ENCODE peak calls at places on chromosomes 5 and 9, in eight cellular contexts. D is HL-60, S is fibroblast of the aortic adventitia, M is fibroblast of mammary gland, R is uterus, I is PC-3, W is glutamatergic neuron, U is GM13977. T is an unnamed sample.

GRCh38 chr5:7869474-7870136 is 657 bp downstream of the MTRR start:
- DNase-seq in S (no peak), R (no peak), M (no peak), U (peak), I (peak), D (no peak), W (no peak), T (peak)

GRCh38 chr9:102483666-102484065 is 511.5 kb upstream of the CYLC2 start:
- DNase-seq in I (no peak), W (no peak), U (no peak), S (no peak), R (no peak), M (no peak), D (no peak), T (no peak)

GRCh38 chr5:131649160-131649559 is 14.1 kb upstream of the RAPGEF6 start:
- DNase-seq in U (no peak), R (no peak), S (no peak), W (no peak), M (peak), I (peak), D (no peak), T (no peak)

GRCh38 chr5:72040513-72040912 is 66.8 kb upstream of the MAP1B start:
- DNase-seq in R (no peak), I (no peak), W (no peak), D (no peak), S (no peak), U (no peak), M (no peak), T (no peak)

GRCh38 chr9:108759835-108760234 is 96.0 kb downstream of the ACTL7B start:
- DNase-seq in I (no peak), W (no peak), U (no peak), M (no peak), D (no peak), S (no peak), R (no peak), T (no peak)

GRCh38 chr5:61394793-61395192 is 62.7 kb downstream of the ZSWIM6 start:
- DNase-seq in M (peak), R (no peak), W (no peak), U (no peak), D (no peak), S (no peak), I (no peak), T (no peak)

GRCh38 chr5:126851441-126852103 is 74.6 kb downstream of the LMNB1 start:
- DNase-seq in W (no peak), S (no peak), M (no peak), R (no peak), D (no peak), I (no peak), U (no peak), T (no peak)

GRCh38 chr9:137670391-137671195 is 51.8 kb downstream of the EHMT1 start:
- DNase-seq in M (peak), D (no peak), W (peak), R (no peak), U (no peak), I (no peak), S (no peak), T (peak)

GRCh38 chr5:126138475-126139005 is 284.7 kb upstream of the GRAMD2B start:
- DNase-seq in S (peak), R (no peak), M (peak), W (no peak), U (no peak), D (no peak), I (peak), T (peak)

DNA sequence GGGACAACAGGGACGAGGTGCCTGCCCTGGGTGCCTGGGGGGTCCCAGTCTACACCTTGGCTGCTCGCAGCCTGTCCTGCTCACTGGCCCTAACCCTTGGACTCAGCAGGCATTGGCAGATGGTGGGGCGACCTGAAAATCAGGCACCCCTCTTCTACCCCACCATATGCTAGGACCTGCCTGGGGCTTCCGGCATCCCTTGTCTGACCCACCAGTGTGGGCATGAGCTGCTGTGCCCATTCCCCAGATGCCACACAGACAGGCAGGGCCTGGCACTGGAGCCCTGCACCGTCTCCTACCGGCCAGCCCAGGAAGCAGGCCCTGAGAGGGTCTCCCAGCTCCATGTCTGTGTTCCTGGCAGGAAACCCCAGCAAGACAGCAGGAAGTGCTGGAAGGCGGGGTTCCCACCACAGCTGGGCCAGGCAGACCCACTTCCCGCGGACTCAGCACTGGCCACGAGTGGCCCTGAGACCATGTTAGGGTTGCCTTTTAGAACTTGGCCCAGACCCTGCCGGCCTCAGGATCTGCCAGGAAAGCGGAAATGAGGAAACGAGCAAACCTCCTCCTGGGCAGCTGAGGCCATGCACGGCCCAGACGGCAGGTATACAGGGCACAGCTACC is 3.1 kb downstream of the NINJ1 start:
- DNase-seq in M (no peak), S (no peak), I (no peak), R (peak), W (no peak), D (no peak), U (no peak), T (no peak)
- TF ChIP-seq CTCF in M (no peak), S (no peak), I (no peak), R (peak), W (no peak), D (no peak), U (no peak), T (no peak)

DNA sequence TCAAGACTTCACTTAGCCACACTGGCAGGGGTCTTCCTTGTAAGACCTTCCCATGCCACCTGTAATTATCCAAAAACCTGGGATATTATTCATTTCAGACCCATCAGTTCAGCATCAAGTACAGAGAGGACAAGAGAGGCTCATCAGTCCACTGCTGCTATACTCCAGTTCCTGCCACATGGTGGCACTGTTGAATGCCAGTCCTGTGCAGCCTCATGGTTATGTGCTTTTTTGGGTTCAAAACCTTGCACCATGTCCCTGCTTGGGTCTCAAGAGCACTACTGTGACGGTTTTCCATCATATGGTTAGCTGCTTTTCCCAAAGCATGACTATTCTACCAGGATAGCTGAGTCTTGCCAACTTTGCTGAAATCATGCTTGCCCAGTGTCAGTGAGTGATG is 8.5 kb downstream of the PTGS1 start:
- DNase-seq in R (no peak), D (no peak), M (peak), U (no peak), I (no peak), S (no peak), W (no peak), T (no peak)
- TF ChIP-seq CTCF in R (no peak), D (peak), M (peak), U (peak), I (peak), S (peak), W (peak), T (no peak)

DNA sequence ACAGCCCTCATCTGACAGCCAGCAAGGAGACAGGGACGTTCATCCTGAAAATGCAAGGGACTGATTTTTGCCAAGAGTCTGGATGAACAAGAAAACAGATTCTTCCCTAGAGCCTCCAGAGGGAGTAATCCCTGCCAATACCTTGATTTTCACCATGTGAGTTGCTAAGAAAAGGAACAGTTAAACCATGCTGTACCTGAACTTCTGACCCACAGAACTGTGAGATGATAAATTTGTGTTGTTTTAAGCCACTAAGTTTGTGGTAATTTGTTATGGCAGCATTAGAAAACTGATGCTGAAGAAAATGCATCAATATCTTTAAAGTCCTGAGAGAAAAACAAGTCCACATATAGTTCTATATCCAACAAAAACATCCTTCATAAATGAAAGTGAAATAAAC is 153.9 kb upstream of the ADAMTSL1 start:
- DNase-seq in W (no peak), S (peak), R (no peak), D (no peak), U (no peak), M (peak), I (no peak), T (no peak)
- TF ChIP-seq CTCF in W (no peak), S (peak), R (peak), D (no peak), U (no peak), M (peak), I (peak), T (no peak)

DNA sequence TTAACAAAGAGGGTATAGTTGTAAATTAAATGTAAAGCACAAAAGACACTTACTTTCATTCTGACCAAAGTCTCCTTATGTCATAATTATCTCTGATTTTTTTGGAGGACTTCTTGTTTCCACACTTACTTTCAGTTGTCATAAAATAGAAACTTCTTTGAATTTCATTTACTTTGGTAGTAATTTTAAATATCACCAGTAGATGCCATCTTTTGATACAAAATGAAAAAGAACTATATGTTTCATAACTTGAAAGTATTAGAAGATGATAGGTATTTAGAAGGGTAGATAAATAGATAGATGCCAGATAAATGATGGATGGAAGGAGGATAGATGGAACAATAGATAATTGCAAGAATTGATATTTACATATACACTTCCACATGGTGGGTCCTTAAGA is 1865.3 kb upstream of the CDH9 start:
- DNase-seq in U (no peak), D (no peak), R (no peak), M (no peak), W (no peak), I (peak), S (no peak), T (no peak)
- TF ChIP-seq CTCF in U (no peak), D (no peak), R (no peak), M (no peak), W (no peak), I (peak), S (no peak), T (no peak)

DNA sequence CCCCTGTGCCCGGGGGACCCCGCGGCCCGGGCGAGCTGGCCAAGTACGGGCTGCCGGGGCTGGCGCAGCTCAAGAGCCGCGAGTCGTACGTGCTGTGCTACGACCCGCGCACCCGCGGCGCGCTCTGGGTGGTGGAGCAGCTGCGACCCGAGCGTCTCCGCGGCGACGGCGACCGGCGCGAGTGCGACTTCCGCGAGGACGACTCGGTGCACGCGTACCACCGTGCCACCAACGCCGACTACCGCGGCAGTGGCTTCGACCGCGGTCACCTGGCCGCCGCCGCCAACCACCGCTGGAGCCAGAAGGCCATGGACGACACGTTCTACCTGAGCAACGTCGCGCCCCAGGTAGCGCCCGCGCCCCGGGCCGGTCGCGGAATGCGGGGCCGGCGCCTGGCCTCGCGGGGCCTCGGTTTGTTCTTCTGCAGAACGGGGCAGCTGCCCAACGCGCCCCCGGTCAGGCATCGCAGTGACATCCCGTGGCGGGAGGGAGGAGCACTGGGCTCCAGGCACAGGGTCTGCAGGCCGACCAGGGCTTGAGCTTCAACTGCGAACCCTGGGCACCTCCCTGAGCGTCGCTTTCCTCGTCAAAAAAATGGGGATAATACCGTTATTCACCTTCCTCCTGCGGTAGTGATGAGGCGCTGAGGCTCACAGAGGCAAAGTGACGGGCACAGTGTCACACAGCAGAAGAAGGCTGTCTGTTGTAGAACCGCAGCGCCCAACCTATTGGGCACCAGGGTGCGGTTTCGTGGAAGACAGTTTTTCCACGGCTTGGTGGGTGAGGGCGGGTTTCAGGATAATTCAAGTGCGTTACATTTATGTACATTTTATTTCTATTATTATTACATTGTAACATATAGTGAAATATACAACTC is 777 bp downstream of the ENDOG start:
- DNase-seq in S (peak), W (peak), R (no peak), D (no peak), U (peak), I (peak), M (no peak), T (peak)
- TF ChIP-seq CTCF in S (no peak), W (no peak), R (no peak), D (no peak), U (peak), I (no peak), M (no peak), T (no peak)

GRCh38 chr5:35218981-35219380 is 11.3 kb downstream of the PRLR start:
- DNase-seq in U (no peak), D (no peak), M (no peak), S (no peak), I (no peak), R (no peak), W (no peak), T (no peak)
- TF ChIP-seq CTCF in U (no peak), D (no peak), M (no peak), S (no peak), I (no peak), R (no peak), W (no peak), T (no peak)

GRCh38 chr9:893115-893514 is 51.6 kb downstream of the DMRT1 start:
- DNase-seq in I (no peak), D (no peak), R (no peak), M (no peak), W (no peak), S (no peak), U (no peak), T (no peak)

GRCh38 chr9:892123-892522 is 50.6 kb downstream of the DMRT1 start:
- DNase-seq in S (no peak), I (peak), U (no peak), D (no peak), R (no peak), W (no peak), M (no peak), T (no peak)

GRCh38 chr9:899440-900184 is 58.1 kb downstream of the DMRT1 start:
- DNase-seq in W (no peak), R (no peak), D (peak), S (no peak), U (no peak), M (no peak), I (no peak), T (no peak)

DNA sequence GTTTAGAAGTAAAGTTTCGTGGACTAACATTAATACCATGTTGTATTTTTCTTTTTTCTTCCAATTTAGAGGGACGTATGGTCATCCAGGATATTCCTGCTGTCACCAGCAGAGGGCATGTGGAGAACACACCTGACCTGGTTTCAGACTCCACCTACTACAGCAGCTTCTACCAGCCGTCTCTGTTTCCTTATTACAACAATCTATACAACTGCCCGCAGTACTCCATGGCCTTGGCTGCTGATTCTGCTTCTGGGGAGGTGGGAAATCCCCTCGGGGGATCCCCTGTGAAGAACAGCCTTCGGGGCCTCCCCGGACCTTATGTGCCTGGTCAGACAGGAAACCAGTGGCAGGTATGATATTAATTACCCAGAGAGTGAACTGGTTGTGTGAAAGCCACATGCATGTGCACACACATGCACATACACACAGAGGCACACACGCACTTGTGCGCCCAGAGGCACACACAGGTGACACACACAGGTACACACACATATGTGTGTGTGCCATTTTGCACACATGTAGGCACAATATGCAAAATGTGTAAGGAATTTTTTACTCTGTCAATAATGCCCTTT is 52.4 kb downstream of the DMRT1 start:
- DNase-seq in W (peak), I (peak), U (peak), D (peak), R (peak), S (peak), M (peak), T (peak)
- TF ChIP-seq CTCF in W (peak), I (peak), U (peak), D (peak), R (peak), S (peak), M (peak), T (peak)